ENCODE peak calls at places on chromosome 10, in six cellular contexts. D is kidney tubule cell; N is AG08395; M is GF-D8; Y is activated effector memory CD4-positive, alpha-beta T cell treated with anti-CD3 and anti-CD28 coated beads, Interleukin-2, amount 50 U/mL, for 16 hours; C is EL. G is an unnamed sample.

GRCh38 chr10:22320591-22321155 is at the start of gene BMI1:
- DNase-seq in D (peak), N (peak), M (peak), Y (peak), C (peak), G (peak)

GRCh38 chr10:86684305-86684704 is 16.0 kb downstream of the LDB3 start:
- DNase-seq in D (peak), N (no peak), M (no peak), Y (no peak), C (peak), G (no peak)

GRCh38 chr10:128820663-128821062 is 646.4 kb upstream of the MGMT start:
- DNase-seq in D (no peak), N (no peak), M (no peak), Y (no peak), C (no peak), G (no peak)

GRCh38 chr10:60573342-60573741 is 183.7 kb upstream of the ANK3 start:
- DNase-seq in D (peak), N (no peak), M (no peak), Y (peak), C (no peak), G (no peak)

GRCh38 chr10:3935141-3935540 is 150.1 kb upstream of the KLF6 start:
- DNase-seq in D (peak), N (peak), M (no peak), Y (peak), C (peak), G (peak)

GRCh38 chr10:30013684-30014246 is 45.6 kb downstream of the JCAD start:
- DNase-seq in D (no peak), N (no peak), M (no peak), Y (no peak), C (no peak), G (peak)

GRCh38 chr10:818010-818409 is 113.5 kb downstream of the LARP4B start:
- DNase-seq in D (no peak), N (no peak), M (no peak), Y (no peak), C (no peak), G (no peak)

GRCh38 chr10:28125701-28126100 is 126.8 kb upstream of the ODAD2 start:
- DNase-seq in D (no peak), N (peak), M (no peak), Y (no peak), C (peak), G (no peak)

GRCh38 chr10:7872041-7872442 is 53.7 kb downstream of the TAF3 start:
- DNase-seq in D (peak), N (peak), M (no peak), Y (no peak), C (peak), G (no peak)

GRCh38 chr10:104925232-104925851 is 284.3 kb downstream of the SORCS3 start:
- DNase-seq in D (peak), N (no peak), M (no peak), Y (no peak), C (peak), G (no peak)

GRCh38 chr10:78952686-78953085 is 116.1 kb upstream of the ZMIZ1 start:
- DNase-seq in D (no peak), N (peak), M (no peak), Y (no peak), C (peak), G (peak)

GRCh38 chr10:89042547-89042946 is 51.9 kb downstream of the FAS start:
- DNase-seq in D (peak), N (no peak), M (no peak), Y (no peak), C (no peak), G (no peak)

GRCh38 chr10:98921381-98921780 is 314.3 kb downstream of the HPSE2 start:
- DNase-seq in D (no peak), N (no peak), M (no peak), Y (no peak), C (no peak), G (no peak)

GRCh38 chr10:71132321-71132810 is 80.0 kb upstream of the UNC5B start:
- DNase-seq in D (no peak), N (no peak), M (no peak), Y (no peak), C (no peak), G (no peak)

GRCh38 chr10:100364735-100365391 is 17.8 kb downstream of the SCD start:
- DNase-seq in D (peak), N (peak), M (no peak), Y (no peak), C (peak), G (peak)

GRCh38 chr10:119281581-119282071 is 74.3 kb downstream of the GRK5 start:
- DNase-seq in D (peak), N (peak), M (no peak), Y (no peak), C (peak), G (peak)

GRCh38 chr10:117541405-117541908 is 1.1 kb upstream of the EMX2 start:
- DNase-seq in D (peak), N (peak), M (no peak), Y (no peak), C (no peak), G (peak)

GRCh38 chr10:19169684-19170083 is 121.1 kb downstream of the MALRD1 start:
- DNase-seq in D (peak), N (no peak), M (no peak), Y (no peak), C (no peak), G (no peak)

GRCh38 chr10:97704341-97704740 is 9.2 kb upstream of the MARVELD1 start:
- DNase-seq in D (no peak), N (no peak), M (no peak), Y (no peak), C (no peak), G (no peak)

GRCh38 chr10:67837519-67838314 is at the start of gene DNAJC12:
- DNase-seq in D (peak), N (peak), M (no peak), Y (no peak), C (peak), G (no peak)

GRCh38 chr10:23094786-23095403 is 484 bp upstream of the MSRB2 start:
- DNase-seq in D (no peak), N (peak), M (no peak), Y (no peak), C (no peak), G (no peak)

GRCh38 chr10:50512743-50513416 is 110.9 kb downstream of the SGMS1 start:
- DNase-seq in D (peak), N (no peak), M (no peak), Y (no peak), C (no peak), G (no peak)

GRCh38 chr10:71389768-71390434 is 6.8 kb upstream of the CDH23 start:
- DNase-seq in D (no peak), N (no peak), M (no peak), Y (no peak), C (no peak), G (peak)

GRCh38 chr10:70672165-70672992 is at the start of gene ADAMTS14:
- DNase-seq in D (peak), N (peak), M (peak), Y (no peak), C (peak), G (no peak)

GRCh38 chr10:118966131-118967125 is 63.1 kb upstream of the NANOS1 start:
- DNase-seq in D (peak), N (peak), M (no peak), Y (no peak), C (no peak), G (peak)

GRCh38 chr10:109963439-109963838 is 40.1 kb upstream of the XPNPEP1 start:
- DNase-seq in D (no peak), N (peak), M (no peak), Y (no peak), C (no peak), G (no peak)

GRCh38 chr10:63425512-63425911 is 40.3 kb downstream of the JMJD1C start:
- DNase-seq in D (no peak), N (no peak), M (no peak), Y (no peak), C (no peak), G (no peak)

GRCh38 chr10:21526184-21526951 is 886 bp upstream of the SKIDA1 start:
- DNase-seq in D (peak), N (peak), M (peak), Y (peak), C (peak), G (peak)

GRCh38 chr10:26296351-26296750 is 79.8 kb downstream of the GAD2 start:
- DNase-seq in D (no peak), N (no peak), M (no peak), Y (no peak), C (no peak), G (no peak)

GRCh38 chr10:12658526-12658925 is 309.2 kb downstream of the CAMK1D start:
- DNase-seq in D (no peak), N (no peak), M (no peak), Y (no peak), C (no peak), G (no peak)

GRCh38 chr10:13613519-13613918 is 26.8 kb downstream of the PRPF18 start:
- DNase-seq in D (peak), N (peak), M (no peak), Y (no peak), C (peak), G (no peak)

GRCh38 chr10:132376394-132376851 is 20.6 kb upstream of the PWWP2B start:
- DNase-seq in D (peak), N (no peak), M (no peak), Y (no peak), C (no peak), G (peak)